ENCODE peak calls at places on chromosomes 5 and 9, in four cellular contexts. One of them, this sample, is unnamed.

GRCh38 chr9:137456061-137456863 is 2.9 kb downstream of the NSMF start:
- DNase-seq in WERI-Rb-1: no peak
- DNase-seq in fibroblast of the aortic adventitia: peak; percentile 58
- DNase-seq in AG09309: no peak
- DNase-seq in this sample: no peak

GRCh38 chr5:12316812-12317211 is 412.6 kb upstream of the CTNND2 start:
- DNase-seq in fibroblast of the aortic adventitia: no peak
- DNase-seq in WERI-Rb-1: no peak
- DNase-seq in AG09309: no peak
- DNase-seq in this sample: no peak

GRCh38 chr5:95927927-95928723 is 33.5 kb downstream of the ELL2 start:
- DNase-seq in WERI-Rb-1: no peak
- DNase-seq in fibroblast of the aortic adventitia: no peak
- DNase-seq in AG09309: no peak
- DNase-seq in this sample: no peak

GRCh38 chr9:14346826-14347407 is 33.0 kb upstream of the NFIB start:
- DNase-seq in fibroblast of the aortic adventitia: no peak
- DNase-seq in AG09309: no peak
- DNase-seq in WERI-Rb-1: no peak
- DNase-seq in this sample: no peak

GRCh38 chr9:136695435-136695895 is 8.2 kb upstream of the AGPAT2 start:
- DNase-seq in WERI-Rb-1: peak; percentile 87
- DNase-seq in fibroblast of the aortic adventitia: no peak
- DNase-seq in AG09309: no peak
- DNase-seq in this sample: no peak

GRCh38 chr5:170439246-170439943 is 50.2 kb upstream of the KCNMB1 start:
- DNase-seq in fibroblast of the aortic adventitia: no peak
- DNase-seq in WERI-Rb-1: no peak
- DNase-seq in AG09309: no peak
- DNase-seq in this sample: no peak

GRCh38 chr5:68171101-68171558 is 44.4 kb upstream of the PIK3R1 start:
- DNase-seq in WERI-Rb-1: no peak
- DNase-seq in fibroblast of the aortic adventitia: peak; percentile 64
- DNase-seq in AG09309: no peak
- DNase-seq in this sample: no peak

GRCh38 chr5:77356740-77357139 is 135.4 kb downstream of the WDR41 start:
- DNase-seq in AG09309: peak; percentile 25
- DNase-seq in fibroblast of the aortic adventitia: no peak
- DNase-seq in WERI-Rb-1: no peak
- DNase-seq in this sample: peak; percentile 31

GRCh38 chr5:150181766-150182545 is 7.9 kb upstream of the SLC6A7 start:
- DNase-seq in WERI-Rb-1: no peak
- DNase-seq in fibroblast of the aortic adventitia: no peak
- DNase-seq in AG09309: no peak
- DNase-seq in this sample: no peak

GRCh38 chr5:74940782-74941363 is 74.7 kb upstream of the FAM169A start:
- DNase-seq in WERI-Rb-1: no peak
- DNase-seq in fibroblast of the aortic adventitia: no peak
- DNase-seq in AG09309: no peak
- DNase-seq in this sample: no peak

GRCh38 chr9:135480071-135480941 is 724 bp downstream of the PPP1R26 start:
- DNase-seq in fibroblast of the aortic adventitia: no peak
- DNase-seq in AG09309: no peak
- DNase-seq in WERI-Rb-1: peak; percentile 46
- DNase-seq in this sample: no peak

GRCh38 chr5:98314262-98314661 is 459.2 kb upstream of the RGMB start:
- DNase-seq in fibroblast of the aortic adventitia: peak; percentile 69
- DNase-seq in AG09309: peak; percentile 67
- DNase-seq in WERI-Rb-1: no peak
- DNase-seq in this sample: peak; percentile 65

GRCh38 chr5:97142521-97143254 is at the start of gene LIX1:
- DNase-seq in AG09309: no peak
- DNase-seq in fibroblast of the aortic adventitia: peak; percentile 39
- DNase-seq in WERI-Rb-1: peak; percentile 63
- DNase-seq in this sample: no peak

GRCh38 chr5:65338606-65339151 is 143.0 kb downstream of the ADAMTS6 start:
- DNase-seq in WERI-Rb-1: no peak
- DNase-seq in fibroblast of the aortic adventitia: no peak
- DNase-seq in AG09309: no peak
- DNase-seq in this sample: no peak

GRCh38 chr5:126014691-126015090 is 408.5 kb upstream of the GRAMD2B start:
- DNase-seq in WERI-Rb-1: no peak
- DNase-seq in fibroblast of the aortic adventitia: no peak
- DNase-seq in AG09309: no peak
- DNase-seq in this sample: no peak

GRCh38 chr5:86881493-86882090 is 263.9 kb downstream of the COX7C start:
- DNase-seq in WERI-Rb-1: no peak
- DNase-seq in AG09309: no peak
- DNase-seq in fibroblast of the aortic adventitia: no peak
- DNase-seq in this sample: no peak

GRCh38 chr5:65625743-65626142 is 916 bp downstream of the SHLD3 start:
- DNase-seq in fibroblast of the aortic adventitia: peak; percentile 6
- DNase-seq in WERI-Rb-1: no peak
- DNase-seq in AG09309: no peak
- DNase-seq in this sample: no peak

GRCh38 chr5:178839319-178839704 is 20.4 kb upstream of the ZNF354B start:
- DNase-seq in WERI-Rb-1: peak; percentile 27
- DNase-seq in fibroblast of the aortic adventitia: no peak
- DNase-seq in AG09309: no peak
- DNase-seq in this sample: no peak

GRCh38 chr5:37751227-37751626 is 88.6 kb downstream of the GDNF start:
- DNase-seq in AG09309: no peak
- DNase-seq in fibroblast of the aortic adventitia: no peak
- DNase-seq in WERI-Rb-1: no peak
- DNase-seq in this sample: no peak

GRCh38 chr9:4983541-4984165 is 1.4 kb upstream of the JAK2 start:
- DNase-seq in WERI-Rb-1: no peak
- DNase-seq in fibroblast of the aortic adventitia: no peak
- DNase-seq in AG09309: no peak
- DNase-seq in this sample: no peak

GRCh38 chr5:62284946-62285891 is 20.8 kb upstream of the KIF2A start:
- DNase-seq in AG09309: no peak
- DNase-seq in fibroblast of the aortic adventitia: no peak
- DNase-seq in WERI-Rb-1: no peak
- DNase-seq in this sample: no peak

GRCh38 chr9:93112116-93112863 is 16.3 kb downstream of the CARD19 start:
- DNase-seq in fibroblast of the aortic adventitia: no peak
- DNase-seq in AG09309: no peak
- DNase-seq in WERI-Rb-1: no peak
- DNase-seq in this sample: no peak

GRCh38 chr9:33510264-33511183 is 13.5 kb upstream of the ANKRD18B start:
- DNase-seq in AG09309: no peak
- DNase-seq in fibroblast of the aortic adventitia: peak; percentile 73
- DNase-seq in WERI-Rb-1: peak; percentile 65
- DNase-seq in this sample: no peak

GRCh38 chr9:109721021-109721420 is 59.0 kb upstream of the PALM2AKAP2 start:
- DNase-seq in fibroblast of the aortic adventitia: no peak
- DNase-seq in AG09309: no peak
- DNase-seq in WERI-Rb-1: no peak
- DNase-seq in this sample: no peak

GRCh38 chr5:126509339-126509738 is 85.7 kb downstream of the ALDH7A1 start:
- DNase-seq in fibroblast of the aortic adventitia: no peak
- DNase-seq in WERI-Rb-1: no peak
- DNase-seq in AG09309: no peak
- DNase-seq in this sample: no peak

GRCh38 chr5:175698401-175699115 is 40.7 kb downstream of the HRH2 start:
- DNase-seq in AG09309: no peak
- DNase-seq in WERI-Rb-1: no peak
- DNase-seq in fibroblast of the aortic adventitia: no peak
- DNase-seq in this sample: no peak

GRCh38 chr9:114304416-114305188 is 18.3 kb upstream of the ORM1 start:
- DNase-seq in AG09309: no peak
- DNase-seq in fibroblast of the aortic adventitia: no peak
- DNase-seq in WERI-Rb-1: peak; percentile 6
- DNase-seq in this sample: no peak

GRCh38 chr5:125257057-125257970 is 510.9 kb upstream of the ZNF608 start:
- DNase-seq in WERI-Rb-1: no peak
- DNase-seq in fibroblast of the aortic adventitia: peak; percentile 18
- DNase-seq in AG09309: no peak
- DNase-seq in this sample: no peak

GRCh38 chr5:144028644-144029043 is 141.8 kb downstream of the YIPF5 start:
- DNase-seq in AG09309: peak; percentile 89
- DNase-seq in WERI-Rb-1: no peak
- DNase-seq in fibroblast of the aortic adventitia: peak; percentile 97
- DNase-seq in this sample: peak; percentile 82
- H3K4me3 ChIP-seq in AG09309: peak overlapping the region; percentile 18
- H3K4me3 ChIP-seq in WERI-Rb-1: no peak overlapping the region
- H3K4me3 ChIP-seq in fibroblast of the aortic adventitia: peak overlapping the region; percentile 28
- H3K4me3 ChIP-seq in this sample: peak overlapping the region; percentile 34

GRCh38 chr9:127931092-127931881 is 710 bp upstream of the PIP5KL1 start:
- DNase-seq in WERI-Rb-1: no peak
- DNase-seq in fibroblast of the aortic adventitia: peak; percentile 72
- DNase-seq in AG09309: no peak
- DNase-seq in this sample: no peak
- H3K4me3 ChIP-seq in WERI-Rb-1: peak overlapping the region; percentile 61
- H3K4me3 ChIP-seq in fibroblast of the aortic adventitia: peak overlapping the region; percentile 70
- H3K4me3 ChIP-seq in AG09309: peak overlapping the region; percentile 63
- H3K4me3 ChIP-seq in this sample: peak overlapping the region; percentile 70

GRCh38 chr5:139385061-139385889 is 2.2 kb upstream of the SLC23A1 start:
- DNase-seq in fibroblast of the aortic adventitia: peak; percentile 54
- DNase-seq in WERI-Rb-1: peak; percentile 45
- DNase-seq in AG09309: no peak
- DNase-seq in this sample: no peak

GRCh38 chr5:139383993-139384590 is 995 bp upstream of the SLC23A1 start:
- DNase-seq in AG09309: no peak
- DNase-seq in fibroblast of the aortic adventitia: no peak
- DNase-seq in WERI-Rb-1: no peak
- DNase-seq in this sample: no peak

GRCh38 chr5:139386039-139386438 is 2.9 kb upstream of the SLC23A1 start:
- DNase-seq in fibroblast of the aortic adventitia: no peak
- DNase-seq in WERI-Rb-1: no peak
- DNase-seq in AG09309: no peak
- DNase-seq in this sample: no peak

GRCh38 chr5:139383275-139383992 is at the start of gene SLC23A1:
- DNase-seq in WERI-Rb-1: no peak
- DNase-seq in fibroblast of the aortic adventitia: no peak
- DNase-seq in AG09309: no peak
- DNase-seq in this sample: no peak

GRCh38 chr5:139384591-139385051 is 1.5 kb upstream of the SLC23A1 start:
- DNase-seq in AG09309: no peak
- DNase-seq in fibroblast of the aortic adventitia: no peak
- DNase-seq in WERI-Rb-1: no peak
- DNase-seq in this sample: no peak
- H3K4me3 ChIP-seq in AG09309: peak overlapping the region; percentile 26
- H3K4me3 ChIP-seq in fibroblast of the aortic adventitia: no peak overlapping the region
- H3K4me3 ChIP-seq in WERI-Rb-1: no peak overlapping the region
- H3K4me3 ChIP-seq in this sample: no peak overlapping the region

GRCh38 chr5:81718300-81718699 is 32.6 kb downstream of the SSBP2 start:
- DNase-seq in WERI-Rb-1: no peak
- DNase-seq in fibroblast of the aortic adventitia: no peak
- DNase-seq in AG09309: no peak
- DNase-seq in this sample: no peak
- H3K4me3 ChIP-seq in WERI-Rb-1: no peak overlapping the region
- H3K4me3 ChIP-seq in fibroblast of the aortic adventitia: no peak overlapping the region
- H3K4me3 ChIP-seq in AG09309: no peak overlapping the region
- H3K4me3 ChIP-seq in this sample: no peak overlapping the region

GRCh38 chr9:79584655-79584982 is 12.9 kb downstream of the TLE4 start:
- DNase-seq in WERI-Rb-1: no peak
- DNase-seq in fibroblast of the aortic adventitia: no peak
- DNase-seq in AG09309: no peak
- DNase-seq in this sample: no peak

GRCh38 chr9:79581794-79582193 is 10.0 kb downstream of the TLE4 start:
- DNase-seq in AG09309: peak; percentile 74
- DNase-seq in fibroblast of the aortic adventitia: peak; percentile 60
- DNase-seq in WERI-Rb-1: no peak
- DNase-seq in this sample: peak; percentile 72

GRCh38 chr9:79581388-79581787 is 9.6 kb downstream of the TLE4 start:
- DNase-seq in WERI-Rb-1: no peak
- DNase-seq in fibroblast of the aortic adventitia: peak; percentile 51
- DNase-seq in AG09309: no peak
- DNase-seq in this sample: no peak

GRCh38 chr9:79580065-79580464 is 8.3 kb downstream of the TLE4 start:
- DNase-seq in WERI-Rb-1: no peak
- DNase-seq in AG09309: no peak
- DNase-seq in fibroblast of the aortic adventitia: no peak
- DNase-seq in this sample: no peak

GRCh38 chr9:79583957-79584654 is 12.3 kb downstream of the TLE4 start:
- DNase-seq in WERI-Rb-1: peak; percentile 83
- DNase-seq in AG09309: no peak
- DNase-seq in fibroblast of the aortic adventitia: no peak
- DNase-seq in this sample: no peak
- H3K4me3 ChIP-seq in WERI-Rb-1: no peak overlapping the region
- H3K4me3 ChIP-seq in AG09309: no peak overlapping the region
- H3K4me3 ChIP-seq in fibroblast of the aortic adventitia: no peak overlapping the region
- H3K4me3 ChIP-seq in this sample: no peak overlapping the region

This sample was measured in AG04449.